ENCODE peak calls at places on chromosome 5, in four cellular contexts. Z is heart right ventricle, K is H9, A is right atrium auricular region. E is an unnamed sample.

GRCh38 chr5:155027993-155028629 is 14.6 kb downstream of the KIF4B start:
- DNase-seq in Z (no peak), K (no peak), A (no peak), E (no peak)

GRCh38 chr5:77239126-77239741 is 28.8 kb downstream of the PDE8B start:
- DNase-seq in Z (no peak), K (no peak), A (no peak), E (no peak)

GRCh38 chr5:138900281-138900965 is 25.3 kb upstream of the LRRTM2 start:
- DNase-seq in Z (no peak), K (no peak), A (no peak), E (no peak)

GRCh38 chr5:40780199-40780598 is 18.0 kb downstream of the PRKAA1 start:
- DNase-seq in Z (no peak), K (no peak), A (no peak), E (no peak)

GRCh38 chr5:150661086-150661485 is at the start of gene MYOZ3:
- DNase-seq in Z (no peak), K (peak; percentile 26), A (peak; percentile 57), E (no peak)

GRCh38 chr5:86640998-86641397 is 23.3 kb downstream of the COX7C start:
- DNase-seq in Z (no peak), K (no peak), A (no peak), E (no peak)

GRCh38 chr5:68368686-68369359 is 153.3 kb downstream of the PIK3R1 start:
- DNase-seq in Z (no peak), K (no peak), A (no peak), E (no peak)

GRCh38 chr5:67516959-67517358 is 320.4 kb upstream of the CD180 start:
- DNase-seq in Z (no peak), K (no peak), A (no peak), E (peak; percentile 53)

GRCh38 chr5:181223041-181223728 is at the start of gene TRIM41:
- DNase-seq in Z (peak; percentile 99), K (peak; percentile 99), A (peak; percentile 98), E (peak; percentile 98)

GRCh38 chr5:134458234-134458633 is 46.6 kb upstream of the CDKN2AIPNL start:
- DNase-seq in Z (peak; percentile 74), K (no peak), A (peak; percentile 75), E (no peak)

GRCh38 chr5:177005619-177006264 is 837 bp downstream of the UIMC1 start:
- DNase-seq in Z (peak; percentile 74), K (peak; percentile 56), A (peak; percentile 68), E (peak; percentile 70)
- TF ChIP-seq CTCF in Z (peak; percentile 30), K (peak; percentile 57), A (peak; percentile 78), E (peak; percentile 43)

DNA sequence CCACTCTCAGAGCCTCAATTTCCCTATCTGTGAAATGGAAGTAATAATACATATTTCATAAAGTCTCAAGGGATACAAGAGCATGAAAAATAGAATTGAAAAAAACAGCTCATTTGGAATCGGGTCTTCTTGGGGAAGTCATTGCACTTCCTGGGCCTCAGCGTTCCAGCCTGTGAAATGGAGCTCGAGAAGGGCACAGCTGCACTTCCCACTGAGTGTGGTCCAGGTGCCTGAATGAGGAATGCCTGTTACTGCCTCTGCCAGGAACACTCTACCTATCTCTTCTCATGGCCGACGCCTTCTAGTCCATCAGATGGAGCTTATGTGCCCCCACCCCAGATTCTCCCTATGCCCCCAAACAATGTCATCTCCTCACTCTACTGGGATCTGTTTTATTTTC is 924 bp upstream of the NEURL1B start:
- DNase-seq in Z (no peak), K (no peak), A (no peak), E (no peak)
- H3K27ac ChIP-seq in Z (peak overlapping the region; percentile 96), K (no peak overlapping the region), A (peak overlapping the region; percentile 94), E (no peak overlapping the region)

GRCh38 chr5:141356950-141357349 is 2.1 kb downstream of the PCDHGA4 start:
- DNase-seq in Z (no peak), K (no peak), A (no peak), E (no peak)
- H3K9me3 ChIP-seq in Z (no peaks in the 10 kb centered on the region), K (peaks cover 29% of the 10 kb centered on the region), A (peaks cover 5% of the 10 kb centered on the region), E (peaks cover 11% of the 10 kb centered on the region)

GRCh38 chr5:7856855-7857254 is 5.9 kb upstream of the CFAP90 start:
- DNase-seq in Z (no peak), K (peak; percentile 68), A (no peak), E (no peak)
- TF ChIP-seq CTCF in Z (peak; percentile 35), K (peak; percentile 92), A (peak; percentile 75), E (peak; percentile 8)

GRCh38 chr5:180169246-180170110 is 39.5 kb downstream of the RASGEF1C start:
- DNase-seq in Z (no peak), K (peak; percentile 28), A (no peak), E (no peak)

GRCh38 chr5:180168758-180169157 is 40.3 kb downstream of the RASGEF1C start:
- DNase-seq in Z (no peak), K (no peak), A (no peak), E (no peak)

GRCh38 chr5:180170810-180171567 is 38.0 kb downstream of the RASGEF1C start:
- DNase-seq in Z (no peak), K (no peak), A (no peak), E (no peak)

GRCh38 chr5:180171568-180172094 is 37.4 kb downstream of the RASGEF1C start:
- DNase-seq in Z (no peak), K (no peak), A (no peak), E (no peak)

DNA sequence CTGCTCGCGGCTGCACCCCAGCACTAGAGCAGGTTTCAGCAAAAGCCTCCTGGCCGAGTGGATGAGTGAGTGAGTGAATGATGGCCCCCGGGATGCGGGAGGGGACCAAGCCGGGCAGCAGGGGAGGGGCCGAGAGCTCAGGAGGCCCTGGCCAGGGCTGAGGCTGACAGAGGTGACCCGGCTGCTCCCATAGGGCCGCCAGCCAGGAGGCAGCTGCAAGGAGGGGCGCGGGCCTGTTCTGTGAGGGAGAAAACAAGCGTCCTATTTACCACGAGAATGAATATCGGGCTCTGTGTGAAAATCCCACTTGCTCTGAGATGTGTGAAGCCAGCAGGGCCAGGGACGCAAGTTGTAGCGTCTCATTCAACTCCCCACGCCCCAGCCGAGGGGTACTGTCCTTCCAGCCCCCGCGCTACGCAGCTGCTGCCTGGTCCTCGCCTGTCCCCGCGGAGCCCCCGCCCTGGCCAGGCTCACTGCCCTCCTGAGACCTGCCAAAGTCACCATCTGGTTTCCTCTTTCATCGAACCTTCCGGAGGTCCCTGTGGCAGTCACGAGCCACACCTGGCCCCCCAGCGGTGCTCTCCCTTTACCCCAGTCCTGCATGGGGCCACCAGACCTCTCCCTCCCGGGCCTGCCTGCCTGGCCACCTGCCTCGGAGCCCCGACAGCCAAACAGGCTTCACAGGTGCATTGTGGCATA is 38.8 kb downstream of the RASGEF1C start:
- DNase-seq in Z (no peak), K (peak; percentile 42), A (no peak), E (no peak)
- H3K27ac ChIP-seq in Z (no peak overlapping the region), K (no peak overlapping the region), A (no peak overlapping the region), E (no peak overlapping the region)

E was measured in lung.